ENCODE peak calls at places on chromosomes 16 and 17, in eight cellular contexts. B is gastrocnemius medialis; S is sciatic nerve; P is HTR-8/SVneo; T is GM23248; Z is HL-60; J is cardiac fibroblast; E is stimulated activated CD4-positive, alpha-beta T cell treated with anti-CD3 and anti-CD28 coated beads, Interleukin-2, amount 100 ng/mL, for 48 hours. V is an unnamed sample.

GRCh38 chr17:35373532-35373983 is at the start of gene SLFN11:
- DNase-seq in J (peak; percentile 96), S (peak; percentile 95), P (peak; percentile 94), Z (peak; percentile 92), T (peak; percentile 99), B (peak; percentile 76), E (peak; percentile 90), V (peak; percentile 89)

GRCh38 chr17:82414548-82415281 is 3.4 kb upstream of the HEXD start:
- DNase-seq in J (peak; percentile 81), E (peak; percentile 71), P (no peak), B (peak; percentile 50), Z (peak; percentile 73), T (peak; percentile 84), S (peak; percentile 86), V (peak; percentile 79)

GRCh38 chr17:8755590-8756255 is 2.6 kb downstream of the SPDYE4 start:
- DNase-seq in S (no peak), T (no peak), Z (no peak), J (no peak), E (no peak), B (no peak), P (no peak), V (no peak)

GRCh38 chr16:88702364-88703210 is 3.6 kb downstream of the RNF166 start:
- DNase-seq in E (no peak), Z (peak; percentile 53), J (no peak), S (no peak), P (no peak), B (no peak), T (no peak), V (no peak)

GRCh38 chr16:79716645-79717323 is 116.2 kb upstream of the MAF start:
- DNase-seq in Z (no peak), S (no peak), P (no peak), T (no peak), B (no peak), J (peak; percentile 4), E (no peak), V (no peak)

GRCh38 chr17:14464741-14465140 is 163.9 kb downstream of the HS3ST3B1 start:
- DNase-seq in J (peak; percentile 31), S (no peak), P (no peak), Z (no peak), B (no peak), T (peak; percentile 72), E (no peak), V (no peak)

GRCh38 chr16:24778676-24779075 is 49.2 kb downstream of the TNRC6A start:
- DNase-seq in T (peak; percentile 19), Z (no peak), S (no peak), P (no peak), J (no peak), E (no peak), B (no peak), V (no peak)

GRCh38 chr17:36117505-36118382 is 14.1 kb downstream of the CCL4 start:
- DNase-seq in J (no peak), Z (no peak), P (no peak), E (no peak), T (no peak), S (no peak), B (no peak), V (no peak)

GRCh38 chr17:28899212-28899815 is 1.8 kb upstream of the FLOT2 start:
- DNase-seq in P (no peak), S (no peak), Z (peak; percentile 19), E (no peak), J (no peak), T (no peak), B (no peak), V (no peak)

GRCh38 chr16:2208772-2209171 is 1.9 kb downstream of the BRICD5 start:
- DNase-seq in P (no peak), J (no peak), T (no peak), E (no peak), B (no peak), Z (no peak), S (no peak), V (no peak)